ENCODE peak calls at places on chromosomes 3 and 15, in seven cellular contexts. T, J, R, Y, E, O and M are unnamed samples.

GRCh38 chr3:156300929-156301806 is 180.8 kb downstream of the KCNAB1 start:
- DNase-seq in T (no peak), J (no peak), R (no peak), Y (no peak), E (no peak), O (no peak), M (peak; percentile 47)

GRCh38 chr15:89958107-89958805 is 42.9 kb upstream of the ZNF710 start:
- DNase-seq in T (no peak), J (no peak), R (peak; percentile 82), Y (no peak), E (no peak), O (no peak), M (no peak)

GRCh38 chr15:95733931-95734330 is 596.6 kb upstream of the NR2F2 start:
- DNase-seq in T (no peak), J (no peak), R (no peak), Y (no peak), E (no peak), O (no peak), M (no peak)

GRCh38 chr15:92346063-92346462 is 47.6 kb upstream of the ST8SIA2 start:
- DNase-seq in T (no peak), J (no peak), R (no peak), Y (no peak), E (no peak), O (no peak), M (no peak)

GRCh38 chr15:34297059-34297458 is 40.5 kb downstream of the SLC12A6 start:
- DNase-seq in T (no peak), J (peak; percentile 42), R (no peak), Y (no peak), E (no peak), O (no peak), M (peak; percentile 58)

GRCh38 chr3:103992469-103992868 is 1374.2 kb upstream of the ALCAM start:
- DNase-seq in T (no peak), J (no peak), R (no peak), Y (no peak), E (no peak), O (no peak), M (no peak)

GRCh38 chr3:166455724-166456123 is 618.5 kb upstream of the BCHE start:
- DNase-seq in T (no peak), J (no peak), R (no peak), Y (no peak), E (no peak), O (no peak), M (no peak)

GRCh38 chr3:181915556-181915955 is 203.8 kb downstream of the SOX2 start:
- DNase-seq in T (no peak), J (no peak), R (no peak), Y (no peak), E (no peak), O (no peak), M (no peak)

GRCh38 chr3:7695067-7695466 is 806.6 kb upstream of the LMCD1 start:
- DNase-seq in T (no peak), J (no peak), R (no peak), Y (no peak), E (no peak), O (no peak), M (no peak)

DNA sequence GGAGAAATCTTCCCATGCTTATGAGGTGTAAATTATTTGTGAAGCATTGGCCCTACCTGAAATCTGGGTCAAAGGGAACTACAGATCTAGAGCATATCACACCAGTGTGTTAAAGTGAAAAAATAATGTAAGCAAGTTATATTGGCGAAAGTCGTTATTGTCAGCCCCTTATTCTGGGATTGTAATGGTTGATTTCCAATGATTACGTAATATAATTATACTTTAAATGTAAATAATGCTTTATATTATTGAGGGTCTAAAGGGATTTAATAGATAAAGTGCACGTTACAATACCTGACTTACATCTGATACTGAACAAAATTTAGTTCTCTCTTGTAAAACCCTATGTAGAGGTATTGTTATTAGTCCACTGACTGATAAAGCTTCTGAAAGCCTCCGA is 101.2 kb downstream of the NEO1 start:
- DNase-seq in T (no peak), J (no peak), R (no peak), Y (no peak), E (no peak), O (no peak), M (no peak)
- TF ChIP-seq CTCF in T (no peak), J (no peak), R (no peak), Y (no peak), E (no peak), O (no peak), M (no peak)

GRCh38 chr3:29695905-29696238 is 415.0 kb downstream of the RBMS3 start:
- DNase-seq in T (no peak), J (no peak), R (no peak), Y (no peak), E (no peak), O (peak; percentile 60), M (no peak)

GRCh38 chr3:29694783-29695182 is 413.9 kb downstream of the RBMS3 start:
- DNase-seq in T (peak; percentile 46), J (peak; percentile 71), R (no peak), Y (no peak), E (peak; percentile 85), O (peak; percentile 95), M (peak; percentile 98)

GRCh38 chr3:29695201-29695904 is 414.5 kb downstream of the RBMS3 start:
- DNase-seq in T (no peak), J (peak; percentile 75), R (no peak), Y (no peak), E (no peak), O (peak; percentile 93), M (peak; percentile 98)

GRCh38 chr3:29694331-29694730 is 413.5 kb downstream of the RBMS3 start:
- DNase-seq in T (no peak), J (peak; percentile 5), R (no peak), Y (no peak), E (no peak), O (no peak), M (no peak)

GRCh38 chr3:29693863-29694262 is 413.0 kb downstream of the RBMS3 start:
- DNase-seq in T (peak; percentile 58), J (peak; percentile 50), R (no peak), Y (no peak), E (peak; percentile 33), O (peak; percentile 90), M (peak; percentile 97)
- H3K4me3 ChIP-seq in T (no peak overlapping the region), J (no peak overlapping the region), R (no peak overlapping the region), Y (no peak overlapping the region), E (no peak overlapping the region), O (no peak overlapping the region), M (no peak overlapping the region)

GRCh38 chr15:48283361-48284157 is 47.7 kb upstream of the DUT start:
- DNase-seq in T (no peak), J (no peak), R (no peak), Y (no peak), E (no peak), O (no peak), M (peak; percentile 70)

GRCh38 chr15:48282186-48282585 is 49.0 kb upstream of the DUT start:
- DNase-seq in T (no peak), J (no peak), R (no peak), Y (no peak), E (no peak), O (no peak), M (peak; percentile 35)

GRCh38 chr15:48285329-48286214 is 45.7 kb upstream of the DUT start:
- DNase-seq in T (peak; percentile 59), J (peak; percentile 33), R (peak; percentile 74), Y (peak; percentile 36), E (peak; percentile 38), O (peak; percentile 86), M (peak; percentile 92)

GRCh38 chr15:48279608-48280007 is 51.6 kb upstream of the DUT start:
- DNase-seq in T (no peak), J (no peak), R (no peak), Y (no peak), E (no peak), O (no peak), M (no peak)

GRCh38 chr15:48281674-48282073 is 49.6 kb upstream of the DUT start:
- DNase-seq in T (no peak), J (no peak), R (no peak), Y (no peak), E (no peak), O (no peak), M (no peak)
- TF ChIP-seq CTCF in T (no peak), J (no peak), R (no peak), Y (no peak), E (no peak), O (no peak), M (no peak)

GRCh38 chr3:110968076-110968475 is 103.5 kb upstream of the NECTIN3 start:
- DNase-seq in T (no peak), J (no peak), R (no peak), Y (no peak), E (no peak), O (no peak), M (no peak)

GRCh38 chr3:110969229-110970211 is 102.1 kb upstream of the NECTIN3 start:
- DNase-seq in T (no peak), J (no peak), R (no peak), Y (no peak), E (no peak), O (no peak), M (no peak)

GRCh38 chr3:110965976-110966375 is 105.6 kb upstream of the NECTIN3 start:
- DNase-seq in T (no peak), J (no peak), R (no peak), Y (no peak), E (no peak), O (no peak), M (no peak)

GRCh38 chr3:110971010-110971585 is 100.5 kb upstream of the NECTIN3 start:
- DNase-seq in T (no peak), J (no peak), R (no peak), Y (no peak), E (no peak), O (no peak), M (no peak)

GRCh38 chr3:110966966-110967663 is 104.5 kb upstream of the NECTIN3 start:
- DNase-seq in T (no peak), J (no peak), R (no peak), Y (no peak), E (no peak), O (no peak), M (no peak)
- H3K4me3 ChIP-seq in T (no peak overlapping the region), J (no peak overlapping the region), R (no peak overlapping the region), Y (no peak overlapping the region), E (no peak overlapping the region), O (no peak overlapping the region), M (no peak overlapping the region)

DNA sequence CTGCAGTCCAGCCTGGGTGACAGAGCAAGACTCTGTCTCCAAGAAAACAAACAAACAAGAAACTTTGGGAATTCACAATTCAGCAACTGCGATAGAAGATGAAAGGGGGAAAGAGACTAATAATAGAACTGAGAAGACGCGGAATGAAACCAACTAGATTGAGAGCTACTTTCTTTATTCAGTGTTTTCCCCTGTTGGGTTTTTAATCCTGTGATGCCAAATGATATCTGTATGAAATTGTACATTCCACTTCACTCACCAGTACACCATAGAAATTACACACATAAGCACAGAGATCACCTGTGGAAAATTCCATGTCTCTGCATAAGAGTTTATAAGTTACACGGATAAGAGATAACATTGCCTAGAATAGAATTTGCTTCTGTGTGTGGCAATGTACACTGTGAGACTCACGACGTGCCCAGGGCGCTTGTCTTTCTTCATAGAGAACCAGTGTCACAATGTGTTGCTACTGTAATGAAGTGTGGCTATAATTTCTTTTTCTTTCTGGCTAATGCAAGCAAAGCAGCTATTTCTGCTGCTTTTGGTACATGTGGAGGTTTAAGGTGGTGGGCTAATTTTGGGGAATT is 17.7 kb upstream of the CHST2 start:
- DNase-seq in T (no peak), J (no peak), R (no peak), Y (no peak), E (no peak), O (no peak), M (no peak)
- TF ChIP-seq CTCF in T (no peak), J (no peak), R (no peak), Y (no peak), E (no peak), O (no peak), M (no peak)